ENCODE peak calls at places on chromosomes 6 and 20, in eight cellular contexts. E is dorsolateral prefrontal cortex, L is kidney, K is choroid plexus epithelial cell, N is fibroblast of lung, C is GM12865, U is cardiac muscle cell, A is cardiac fibroblast. O is an unnamed sample.

GRCh38 chr20:9220874-9221547 is 152.1 kb downstream of the PLCB4 start:
- DNase-seq in U (peak), N (peak), L (peak), K (peak), E (no peak), C (no peak), A (peak), O (no peak)

GRCh38 chr6:161367472-161367871 is 93.6 kb upstream of the AGPAT4 start:
- DNase-seq in A (no peak), U (peak), L (no peak), E (no peak), K (no peak), N (no peak), C (no peak), O (no peak)

GRCh38 chr6:74892091-74892490 is 313.8 kb downstream of the COL12A1 start:
- DNase-seq in U (no peak), E (no peak), K (no peak), A (peak), C (no peak), L (no peak), N (no peak), O (no peak)

GRCh38 chr6:11231564-11232176 is 798 bp downstream of the NEDD9 start:
- DNase-seq in A (peak), K (peak), L (no peak), C (no peak), N (peak), E (no peak), U (no peak), O (no peak)

GRCh38 chr6:97658090-97658489 is 375.1 kb upstream of the MMS22L start:
- DNase-seq in E (no peak), C (no peak), L (no peak), K (no peak), U (no peak), N (no peak), A (no peak), O (no peak)

GRCh38 chr6:115358616-115359015 is 702.1 kb downstream of the FRK start:
- DNase-seq in U (no peak), E (no peak), L (no peak), N (no peak), K (no peak), C (no peak), A (no peak), O (no peak)

GRCh38 chr20:62141043-62141396 is 2.2 kb downstream of the PSMA7 start:
- DNase-seq in K (no peak), L (no peak), E (no peak), A (no peak), N (no peak), U (no peak), C (no peak), O (no peak)

GRCh38 chr20:9204979-9205378 is 136.1 kb downstream of the PLCB4 start:
- DNase-seq in K (no peak), U (no peak), C (no peak), E (no peak), A (no peak), L (no peak), N (no peak), O (no peak)

GRCh38 chr20:22217712-22218352 is 366.5 kb downstream of the FOXA2 start:
- DNase-seq in K (no peak), A (no peak), L (no peak), E (no peak), C (no peak), N (no peak), U (no peak), O (no peak)

GRCh38 chr6:17986656-17987575 is 519 bp downstream of the KIF13A start:
- DNase-seq in K (peak), C (peak), A (peak), N (peak), E (peak), L (peak), U (peak), O (peak)

GRCh38 chr6:35624341-35625070 is 64.2 kb downstream of the FKBP5 start:
- DNase-seq in A (no peak), K (peak), U (no peak), L (no peak), C (peak), N (no peak), E (no peak), O (no peak)

GRCh38 chr20:45445805-45446562 is 23.6 kb upstream of the WFDC2 start:
- DNase-seq in N (no peak), L (no peak), U (no peak), E (no peak), K (peak), A (peak), C (peak), O (no peak)

GRCh38 chr20:61303675-61304074 is 51.6 kb downstream of the CDH4 start:
- DNase-seq in C (no peak), E (no peak), L (no peak), A (no peak), N (no peak), U (no peak), K (no peak), O (no peak)

GRCh38 chr6:75524322-75524972 is 30.8 kb upstream of the FILIP1 start:
- DNase-seq in N (peak), E (no peak), K (peak), U (peak), L (no peak), C (no peak), A (peak), O (no peak)

GRCh38 chr6:147802400-147802799 is 293.9 kb downstream of the SAMD5 start:
- DNase-seq in N (peak), A (no peak), C (no peak), L (no peak), U (no peak), K (peak), E (no peak), O (no peak)

GRCh38 chr20:8073024-8073832 is 53.7 kb upstream of the TMX4 start:
- DNase-seq in E (no peak), K (peak), C (no peak), L (no peak), U (peak), N (peak), A (peak), O (no peak)

GRCh38 chr6:135922170-135922569 is 70.7 kb downstream of the PDE7B start:
- DNase-seq in A (peak), K (peak), L (no peak), C (peak), N (peak), E (no peak), U (peak), O (no peak)

GRCh38 chr6:114580882-114581281 is 238.1 kb upstream of the HS3ST5 start:
- DNase-seq in A (no peak), N (no peak), E (no peak), U (no peak), C (no peak), L (no peak), K (no peak), O (no peak)

GRCh38 chr20:7728373-7728772 is 211.9 kb downstream of the HAO1 start:
- DNase-seq in E (no peak), U (peak), C (no peak), K (no peak), N (peak), A (peak), L (no peak), O (no peak)

GRCh38 chr6:5086294-5086890 is 1.3 kb downstream of the PPP1R3G start:
- DNase-seq in K (peak), U (peak), N (peak), A (no peak), L (peak), E (no peak), C (no peak), O (no peak)
- H3K4me3 ChIP-seq in K (peak), U (peak), N (no peak), A (peak), L (peak), E (peak), C (peak), O (no peak)

DNA sequence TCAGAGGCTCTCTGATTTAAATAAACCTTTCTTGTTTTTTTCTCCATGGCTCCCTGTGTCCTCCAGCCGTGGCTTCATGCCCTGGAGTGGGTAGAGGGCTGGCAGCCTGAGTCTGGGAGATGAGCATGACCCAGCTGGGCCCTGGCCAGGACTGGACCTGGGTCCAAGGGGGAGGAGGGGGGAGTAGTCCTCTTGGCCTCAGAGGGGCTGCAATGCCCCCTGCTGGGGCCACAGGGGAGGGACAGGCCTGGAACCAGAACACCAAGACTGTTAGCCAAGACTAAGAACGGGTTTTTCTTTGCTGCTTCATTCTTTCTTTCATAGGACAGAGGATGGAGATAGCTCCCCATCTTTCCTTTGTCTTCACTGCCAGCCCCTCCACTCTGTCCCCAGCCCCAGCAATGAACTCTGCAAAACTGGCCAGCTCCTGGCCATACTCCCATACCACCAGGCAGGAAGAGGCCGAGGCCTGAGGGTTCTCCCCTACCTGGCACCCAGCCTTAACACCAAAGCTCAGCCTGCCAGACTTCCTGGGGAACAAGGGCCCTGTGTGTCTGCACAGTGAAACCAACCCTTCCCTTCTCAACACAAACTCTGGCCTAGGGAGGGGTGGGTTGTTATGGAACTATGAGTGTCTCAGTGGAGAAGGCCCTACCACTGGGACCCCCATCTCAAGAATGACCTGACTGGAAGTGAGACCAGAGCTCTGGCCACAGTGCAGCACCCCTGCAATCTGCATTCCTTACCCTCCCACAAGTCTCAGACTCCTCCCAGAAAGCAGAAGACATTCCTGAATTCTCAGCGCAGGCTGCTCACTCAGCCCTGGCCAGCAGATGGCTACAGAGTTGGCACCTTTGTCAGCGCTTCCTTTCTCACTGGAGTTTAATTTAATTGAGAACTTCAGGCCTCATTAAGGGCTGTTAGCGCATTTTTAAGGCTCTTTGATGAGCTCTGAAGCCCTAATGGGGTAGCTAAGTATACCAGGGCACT is 11.0 kb downstream of the SLC29A1 start:
- DNase-seq in N (peak), U (peak), K (peak), A (peak), L (peak), E (peak), C (peak), O (no peak)
- TF ChIP-seq CTCF in N (peak), U (peak), K (peak), A (peak), L (peak), E (peak), C (peak), O (peak)

GRCh38 chr20:51565741-51566140 is 23.2 kb upstream of the NFATC2 start:
- DNase-seq in L (no peak), C (no peak), K (peak), E (no peak), U (peak), A (peak), N (peak), O (no peak)
- H3K4me3 ChIP-seq in L (no peak), C (no peak), K (no peak), E (no peak), U (no peak), A (no peak), N (no peak), O (no peak)

GRCh38 chr20:50958733-50959542 is at the start of gene MOCS3:
- DNase-seq in K (peak), N (peak), A (peak), L (peak), U (peak), C (peak), E (peak), O (peak)

GRCh38 chr20:50957798-50958732 is at the start of gene DPM1:
- DNase-seq in U (peak), E (peak), L (peak), A (peak), C (peak), N (peak), K (peak), O (peak)

GRCh38 chr20:50957276-50957675 is 1.1 kb downstream of the DPM1 start:
- DNase-seq in K (peak), C (no peak), U (peak), L (no peak), N (peak), E (no peak), A (peak), O (no peak)

GRCh38 chr20:50953821-50954220 is 4.5 kb downstream of the DPM1 start:
- DNase-seq in C (no peak), E (no peak), U (no peak), N (no peak), K (no peak), L (no peak), A (no peak), O (no peak)

GRCh38 chr20:50959543-50960126 is 1.0 kb downstream of the MOCS3 start:
- DNase-seq in A (no peak), N (no peak), E (no peak), C (no peak), U (no peak), L (no peak), K (no peak), O (no peak)
- TF ChIP-seq CTCF in A (no peak), N (no peak), E (no peak), C (no peak), U (no peak), L (no peak), K (no peak), O (no peak)

GRCh38 chr20:32672315-32672981 is 1.3 kb downstream of the C20orf203 start:
- DNase-seq in E (no peak), K (no peak), L (no peak), A (no peak), N (no peak), U (no peak), C (peak), O (no peak)
- H3K4me3 ChIP-seq in E (no peak), K (no peak), L (no peak), A (no peak), N (no peak), U (no peak), C (peak), O (no peak)

DNA sequence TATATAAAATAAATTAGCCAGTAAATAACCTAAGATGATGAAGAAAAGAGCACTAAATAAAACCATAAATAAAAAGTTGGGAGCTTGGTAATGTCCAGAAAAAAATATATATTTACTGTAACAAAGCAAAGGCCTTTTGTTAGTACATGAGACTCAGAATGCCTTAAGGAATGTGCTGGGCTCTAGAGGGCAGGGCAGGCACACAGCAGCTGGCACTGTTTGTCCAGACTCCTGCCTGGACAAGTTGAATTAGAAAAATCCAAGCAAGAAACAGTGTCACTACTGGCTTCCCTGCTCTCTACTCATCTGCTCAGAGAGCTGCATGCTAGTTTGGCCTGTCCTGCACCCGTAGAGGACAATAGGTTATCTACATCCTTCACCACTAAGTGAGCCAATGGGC is 8.8 kb downstream of the DEFB129 start:
- DNase-seq in A (peak), E (no peak), N (peak), L (no peak), C (no peak), U (peak), K (peak), O (no peak)
- TF ChIP-seq CTCF in A (peak), E (peak), N (peak), L (peak), C (no peak), U (peak), K (peak), O (no peak)

DNA sequence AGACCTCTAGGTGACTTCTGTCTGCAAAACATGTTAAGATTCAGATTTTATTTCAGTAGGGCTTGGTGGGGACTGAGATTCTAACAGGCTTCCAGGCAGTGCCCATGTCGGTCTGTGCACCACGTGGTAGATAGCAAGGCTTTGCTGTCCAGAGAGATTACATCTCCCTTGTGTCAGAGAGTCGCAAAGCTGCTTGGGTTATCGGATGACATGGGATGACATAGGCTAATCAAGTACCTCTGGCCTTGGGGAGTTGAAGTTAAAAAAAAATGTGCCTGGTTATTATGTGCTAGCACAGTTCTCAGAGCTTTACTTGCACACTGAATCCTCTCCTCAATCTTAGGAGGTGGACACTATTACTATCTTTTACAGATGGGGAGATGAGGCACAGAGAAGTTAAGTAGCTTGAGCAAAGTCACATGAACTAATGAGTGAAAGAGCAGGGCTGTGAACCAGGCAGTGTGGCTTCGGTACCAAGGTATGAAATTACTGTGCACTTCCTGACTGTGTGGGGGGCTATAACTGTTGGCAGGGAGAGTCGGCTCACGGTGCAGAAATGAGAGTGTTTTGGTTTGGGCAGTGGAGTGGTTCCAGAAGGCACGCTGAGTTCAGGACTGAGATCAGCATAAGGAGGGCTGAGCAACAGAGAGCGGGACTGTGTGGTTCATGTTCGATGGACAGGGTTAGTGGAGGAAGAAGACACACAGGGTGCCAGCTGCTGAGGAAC is 41.1 kb downstream of the FARS2 start:
- DNase-seq in A (no peak), L (no peak), N (peak), C (peak), U (no peak), K (peak), E (no peak), O (peak)
- H3K4me3 ChIP-seq in A (no peak), L (no peak), N (no peak), C (peak), U (no peak), K (no peak), E (no peak), O (peak)